ENCODE peak calls at places on chromosome 3, in ten cellular contexts. N is upper lobe of right lung; X is CD8-positive, alpha-beta T cell; V is mucosa of descending colon; O is keratinocyte; A is GM12865; B is fibroblast of mammary gland; P is GM12878; I is kidney; U is Karpas-422. R is an unnamed sample.
A peak's percentile ranks its signal among the peaks of the same experiment; 100 is the strongest.

GRCh38 chr3:171967932-171968678 is 71.3 kb upstream of the FNDC3B start:
- DNase-seq in V (no peak), O (no peak), I (peak; percentile 43), U (no peak), P (no peak), X (no peak), N (no peak), A (no peak), B (peak; percentile 81), R (no peak)

GRCh38 chr3:147960791-147961190 is 551.6 kb downstream of the ZIC1 start:
- DNase-seq in N (no peak), A (no peak), O (no peak), I (no peak), P (no peak), V (no peak), X (no peak), U (no peak), B (no peak), R (no peak)

GRCh38 chr3:193791041-193792032 is 198.3 kb downstream of the OPA1 start:
- DNase-seq in A (no peak), X (no peak), B (no peak), I (no peak), U (no peak), O (no peak), N (peak; percentile 81), V (no peak), P (no peak), R (no peak)

GRCh38 chr3:89108154-89108553 is 733 bp downstream of the EPHA3 start:
- DNase-seq in V (no peak), A (no peak), P (no peak), O (no peak), U (no peak), B (no peak), I (no peak), X (no peak), N (no peak), R (no peak)

GRCh38 chr3:81550415-81550814 is 211.0 kb downstream of the GBE1 start:
- DNase-seq in O (no peak), V (no peak), I (no peak), U (no peak), X (no peak), A (no peak), N (no peak), B (peak; percentile 74), P (no peak), R (no peak)

GRCh38 chr3:53264718-53265117 is 8.9 kb upstream of the TKT start:
- DNase-seq in N (no peak), I (peak; percentile 22), X (no peak), U (no peak), A (no peak), O (no peak), P (no peak), B (no peak), V (no peak), R (no peak)

GRCh38 chr3:46845860-46846623 is 17.2 kb downstream of the MYL3 start:
- DNase-seq in U (peak; percentile 91), N (peak; percentile 92), O (no peak), P (no peak), B (peak; percentile 77), I (peak; percentile 94), X (peak; percentile 70), A (peak; percentile 88), V (peak; percentile 73), R (no peak)

GRCh38 chr3:126121074-126121473 is 37.1 kb upstream of the SLC41A3 start:
- DNase-seq in P (no peak), V (no peak), X (no peak), U (no peak), N (no peak), I (no peak), B (no peak), O (no peak), A (no peak), R (no peak)

GRCh38 chr3:129627350-129628168 is 21.1 kb upstream of the PLXND1 start:
- DNase-seq in O (no peak), I (peak; percentile 91), A (peak; percentile 86), P (peak; percentile 45), U (peak; percentile 93), X (peak; percentile 65), N (peak; percentile 86), V (peak; percentile 79), B (peak; percentile 91), R (peak; percentile 57)

GRCh38 chr3:129625071-129625874 is 18.8 kb upstream of the PLXND1 start:
- DNase-seq in P (no peak), N (peak; percentile 63), V (no peak), O (no peak), I (peak; percentile 78), A (no peak), B (no peak), X (no peak), U (no peak), R (no peak)

GRCh38 chr3:129626744-129627349 is 20.4 kb upstream of the PLXND1 start:
- DNase-seq in B (peak; percentile 77), P (no peak), U (peak; percentile 94), N (peak; percentile 99), O (no peak), X (peak; percentile 59), A (peak; percentile 91), V (peak; percentile 96), I (peak; percentile 98), R (peak; percentile 49)

GRCh38 chr3:129629011-129629410 is 22.5 kb upstream of the PLXND1 start:
- DNase-seq in B (no peak), A (no peak), I (peak; percentile 62), P (no peak), X (no peak), N (no peak), U (no peak), V (no peak), O (no peak), R (no peak)

DNA sequence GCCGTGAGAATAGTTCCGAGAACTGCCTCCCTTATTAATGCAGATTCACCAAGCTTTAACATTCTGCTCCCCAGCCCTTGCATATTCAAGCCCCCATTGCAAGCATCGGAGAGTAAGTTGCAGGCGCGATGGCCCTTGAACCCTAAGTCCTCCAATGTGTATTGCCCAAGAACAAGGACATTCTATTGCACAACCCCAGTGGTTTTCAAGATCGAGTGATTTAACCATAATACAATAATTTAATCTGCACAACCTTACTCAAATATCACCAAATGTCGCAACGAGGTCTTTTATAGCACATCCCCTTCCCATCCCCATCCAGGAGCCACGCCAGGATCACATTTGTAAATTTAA is 21.7 kb upstream of the PLXND1 start:
- DNase-seq in A (no peak), U (no peak), O (no peak), N (no peak), X (no peak), V (no peak), I (peak; percentile 84), P (no peak), B (peak; percentile 74), R (no peak)
- H3K4me3 ChIP-seq in A (peak overlapping the region; percentile 65), U (peak overlapping the region; percentile 85), O (no peak overlapping the region), N (peak overlapping the region; percentile 64), X (no peak overlapping the region), V (no peak overlapping the region), I (peak overlapping the region; percentile 75), P (peak overlapping the region; percentile 84), B (peak overlapping the region; percentile 9), R (no peak overlapping the region)

GRCh38 chr3:12345141-12345561 is 56.3 kb downstream of the PPARG start:
- DNase-seq in P (no peak), N (no peak), B (peak; percentile 94), X (no peak), U (no peak), I (no peak), V (no peak), O (peak; percentile 63), A (no peak), R (no peak)
- H3K4me3 ChIP-seq in P (no peak overlapping the region), N (no peak overlapping the region), B (no peak overlapping the region), X (no peak overlapping the region), U (no peak overlapping the region), I (no peak overlapping the region), V (no peak overlapping the region), O (no peak overlapping the region), A (no peak overlapping the region), R (no peak overlapping the region)

GRCh38 chr3:101861212-101861977 is 12.1 kb downstream of the NFKBIZ start:
- DNase-seq in N (no peak), P (no peak), A (no peak), B (no peak), V (no peak), O (no peak), U (peak; percentile 48), I (no peak), X (no peak), R (no peak)

GRCh38 chr3:101859882-101860281 is 10.6 kb downstream of the NFKBIZ start:
- DNase-seq in O (no peak), B (no peak), P (no peak), V (no peak), A (no peak), N (no peak), X (no peak), I (no peak), U (no peak), R (no peak)

GRCh38 chr3:101861978-101862421 is 12.7 kb downstream of the NFKBIZ start:
- DNase-seq in A (no peak), B (no peak), P (no peak), V (no peak), I (no peak), X (no peak), O (no peak), U (no peak), N (no peak), R (no peak)

GRCh38 chr3:101857279-101857678 is 8.0 kb downstream of the NFKBIZ start:
- DNase-seq in X (no peak), N (no peak), I (no peak), B (no peak), A (no peak), P (no peak), V (no peak), O (no peak), U (no peak), R (no peak)

DNA sequence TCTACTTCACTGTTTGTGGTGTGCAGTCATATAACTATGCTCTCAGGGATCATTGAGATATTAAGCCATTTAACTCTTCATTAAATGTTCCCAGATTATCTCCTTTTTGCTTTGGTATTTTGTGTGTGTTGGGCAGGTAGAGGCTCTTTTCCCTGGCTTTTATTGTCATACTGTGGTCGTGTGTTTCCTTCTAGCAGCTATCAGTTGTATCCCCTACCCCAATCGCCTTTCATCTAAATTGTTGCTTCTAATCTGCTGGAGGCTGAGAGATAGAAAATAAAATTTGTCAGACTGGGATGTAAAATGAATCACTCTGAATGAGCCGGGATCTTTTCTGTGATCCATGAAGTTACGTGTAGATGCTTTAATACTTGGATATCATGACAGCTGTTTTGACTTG is 9.2 kb downstream of the NFKBIZ start:
- DNase-seq in N (no peak), B (no peak), I (no peak), X (no peak), A (no peak), U (no peak), V (no peak), P (no peak), O (no peak), R (no peak)
- H3K4me3 ChIP-seq in N (no peak overlapping the region), B (no peak overlapping the region), I (no peak overlapping the region), X (no peak overlapping the region), A (no peak overlapping the region), U (no peak overlapping the region), V (no peak overlapping the region), P (no peak overlapping the region), O (no peak overlapping the region), R (no peak overlapping the region)

DNA sequence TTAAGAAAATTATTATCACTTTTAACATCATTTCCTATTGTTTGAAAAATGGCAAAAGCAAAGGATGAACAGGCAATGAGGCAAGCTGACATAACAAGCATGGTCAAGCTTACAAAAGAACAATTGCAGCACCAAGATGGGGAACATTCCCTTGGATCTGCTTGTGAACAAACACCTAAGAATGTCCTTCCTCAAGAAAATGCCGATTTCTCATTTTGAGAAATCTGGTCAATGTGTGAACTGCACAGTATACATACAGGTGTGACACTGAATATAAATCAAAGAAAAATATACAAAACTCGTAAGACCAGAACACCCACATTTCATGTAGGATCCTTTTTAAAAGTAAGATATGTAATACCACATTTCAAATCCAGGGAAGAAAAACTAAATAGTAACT is 58.9 kb downstream of the LRRFIP2 start:
- DNase-seq in I (no peak), O (peak; percentile 7), B (peak; percentile 71), V (no peak), X (no peak), A (no peak), N (no peak), U (no peak), P (no peak), R (no peak)
- H3K4me3 ChIP-seq in I (no peak overlapping the region), O (no peak overlapping the region), B (no peak overlapping the region), V (no peak overlapping the region), X (no peak overlapping the region), A (no peak overlapping the region), N (no peak overlapping the region), U (no peak overlapping the region), P (no peak overlapping the region), R (no peak overlapping the region)

R was measured in HFF-Myc.